ENCODE peak calls at places on chromosomes 13 and 19, in four cellular contexts. X, S, D and K are unnamed samples.

GRCh38 chr19:48720251-48720612 is 707 bp upstream of the MAMSTR start:
- DNase-seq in X (no peak), S (no peak), D (no peak), K (no peak)

GRCh38 chr19:46155237-46155636 is 7.2 kb downstream of the IGFL2 start:
- DNase-seq in X (no peak), S (no peak), D (no peak), K (no peak)

GRCh38 chr13:71866173-71867091 is 572 bp downstream of the DACH1 start:
- DNase-seq in X (peak; percentile 51), S (peak; percentile 38), D (peak; percentile 29), K (peak; percentile 76)

GRCh38 chr19:17302391-17303166 is 646 bp downstream of the ABHD8 start:
- DNase-seq in X (no peak), S (no peak), D (peak; percentile 77), K (peak; percentile 68)

GRCh38 chr19:41530184-41530534 is 45.8 kb upstream of the CEACAM21 start:
- DNase-seq in X (no peak), S (no peak), D (no peak), K (no peak)

GRCh38 chr13:70814684-70815083 is 706.4 kb upstream of the KLHL1 start:
- DNase-seq in X (no peak), S (no peak), D (no peak), K (no peak)

GRCh38 chr13:113658836-113659235 is 838 bp upstream of the ATP4B start:
- DNase-seq in X (no peak), S (no peak), D (no peak), K (no peak)

GRCh38 chr13:46679369-46680180 is 117.4 kb downstream of the ESD start:
- DNase-seq in X (no peak), S (no peak), D (no peak), K (no peak)

GRCh38 chr19:8120636-8121480 is 28.5 kb downstream of the FBN3 start:
- DNase-seq in X (no peak), S (peak; percentile 85), D (peak; percentile 67), K (peak; percentile 86)

GRCh38 chr13:41563501-41564001 is 106.2 kb downstream of the RGCC start:
- DNase-seq in X (peak; percentile 82), S (no peak), D (no peak), K (no peak)

GRCh38 chr13:41505209-41505835 is 48.0 kb downstream of the RGCC start:
- DNase-seq in X (no peak), S (no peak), D (no peak), K (no peak)

GRCh38 chr13:48978942-48979601 is 3.4 kb downstream of the FNDC3A start:
- DNase-seq in X (no peak), S (no peak), D (peak; percentile 51), K (no peak)

GRCh38 chr13:33018886-33019285 is 2.7 kb downstream of the KL start:
- DNase-seq in X (no peak), S (no peak), D (no peak), K (no peak)

GRCh38 chr13:113453962-113454361 is 674 bp upstream of the ADPRHL1 start:
- DNase-seq in X (no peak), S (no peak), D (no peak), K (no peak)

GRCh38 chr13:45909724-45910123 is 58.2 kb upstream of the SIAH3 start:
- DNase-seq in X (no peak), S (no peak), D (no peak), K (no peak)

GRCh38 chr13:93963266-93964131 is 516.0 kb downstream of the DCT start:
- DNase-seq in X (no peak), S (no peak), D (peak; percentile 65), K (no peak)

DNA sequence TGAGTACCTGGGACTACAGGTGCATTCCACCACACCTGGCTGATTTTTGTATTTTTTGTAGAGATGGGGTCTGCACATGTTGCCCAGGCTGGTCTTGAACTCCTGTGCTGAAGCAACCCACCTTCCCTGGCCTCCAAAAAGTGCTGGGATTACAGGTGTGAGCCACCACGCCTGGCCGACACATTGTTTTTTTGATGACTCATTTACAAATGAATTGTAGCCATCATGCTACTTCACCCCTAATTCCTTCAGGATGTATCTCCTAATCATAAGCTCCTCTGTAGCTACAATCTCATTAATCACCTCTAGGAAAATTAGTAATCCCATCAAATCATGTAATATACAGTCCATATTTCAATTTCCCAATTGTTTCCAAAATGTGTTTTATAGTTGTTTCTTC is 17.9 kb downstream of the RELB start:
- DNase-seq in X (no peak), S (no peak), D (no peak), K (no peak)
- H3K9ac ChIP-seq in X (no peak overlapping the region), S (no peak overlapping the region), D (no peak overlapping the region), K (no peak overlapping the region)

DNA sequence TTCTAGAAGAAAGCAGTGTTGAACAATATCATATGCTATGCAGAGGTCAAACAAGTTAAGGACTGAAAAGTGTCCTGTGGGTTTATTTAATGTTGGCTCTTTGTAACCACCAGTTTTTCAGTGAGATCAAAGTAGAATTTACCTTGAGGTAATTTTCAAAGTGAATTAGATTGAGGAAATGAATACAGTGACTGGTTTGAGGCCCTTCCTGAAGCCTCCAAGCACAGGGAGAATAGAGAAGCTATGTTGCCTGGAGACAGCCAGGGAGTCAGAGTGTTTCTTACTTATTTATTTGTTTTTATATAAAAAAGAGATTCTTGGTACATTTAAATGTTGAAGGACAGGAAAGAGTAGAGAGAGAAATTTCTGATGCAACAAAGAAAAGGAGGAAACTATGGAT is 954.3 kb upstream of the SPRY2 start:
- DNase-seq in X (no peak), S (no peak), D (no peak), K (no peak)
- H3K9ac ChIP-seq in X (no peak overlapping the region), S (no peak overlapping the region), D (no peak overlapping the region), K (no peak overlapping the region)

DNA sequence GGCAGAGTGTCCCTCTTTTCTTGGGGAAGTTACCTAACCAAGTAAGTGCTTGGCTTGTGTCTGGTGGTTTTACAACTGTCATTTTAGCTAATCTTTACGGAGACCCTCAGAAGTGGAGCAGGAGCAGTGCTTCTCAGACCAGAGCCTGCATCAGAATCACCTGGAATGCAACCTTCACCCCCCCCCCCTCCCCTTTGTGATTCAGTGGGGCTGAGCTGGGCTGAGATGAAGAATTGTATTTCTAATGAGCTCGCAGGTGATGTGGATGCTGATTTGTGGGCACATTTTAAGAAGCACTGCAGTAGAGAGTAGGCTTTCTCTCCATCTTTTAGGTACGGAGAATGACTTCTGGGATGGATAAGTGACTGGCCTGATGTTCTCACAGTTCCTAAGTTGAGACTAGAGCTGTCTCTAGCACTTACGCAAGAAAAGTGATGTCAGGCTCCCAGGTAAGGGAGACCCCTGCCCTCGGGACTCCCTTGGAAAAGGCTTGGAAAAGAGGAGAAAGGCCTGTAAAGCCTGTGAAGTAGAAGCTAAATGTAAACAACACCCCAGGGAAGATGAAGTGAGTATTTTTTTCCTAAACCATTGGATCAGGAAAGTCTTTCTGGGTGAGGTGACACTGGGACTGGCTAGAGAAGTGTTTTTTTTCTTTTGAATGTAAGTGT is 23.3 kb upstream of the RNF113B start:
- DNase-seq in X (no peak), S (peak; percentile 82), D (peak; percentile 58), K (peak; percentile 85)
- H3K9ac ChIP-seq in X (no peak overlapping the region), S (peak overlapping the region; percentile 55), D (no peak overlapping the region), K (no peak overlapping the region)

GRCh38 chr13:29845440-29846056 is 4.9 kb downstream of the UBL3 start:
- DNase-seq in X (peak; percentile 44), S (no peak), D (no peak), K (no peak)
- H3K9ac ChIP-seq in X (no peak overlapping the region), S (no peak overlapping the region), D (no peak overlapping the region), K (peak overlapping the region; percentile 50)

DNA sequence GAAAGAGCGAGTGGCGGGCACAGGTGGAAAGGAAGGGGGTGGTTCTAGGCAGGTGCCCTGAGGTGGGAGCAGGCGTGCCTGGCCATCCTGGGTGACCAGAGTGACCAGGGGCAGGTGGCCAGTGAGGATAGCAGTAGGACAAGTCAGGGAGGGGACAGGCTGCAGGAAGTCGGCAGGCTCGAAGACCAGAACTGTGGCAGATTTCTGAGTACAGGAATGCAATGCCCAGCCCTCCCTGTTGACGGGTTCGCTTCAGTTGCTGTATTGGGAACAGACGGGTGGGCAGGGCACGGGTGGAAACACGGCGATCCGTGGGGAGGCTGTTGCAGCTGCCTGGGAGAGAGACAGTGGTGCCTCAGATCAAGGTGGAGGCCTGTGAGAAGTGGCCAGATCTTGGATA is 1.9 kb downstream of the ZNF628 start:
- DNase-seq in X (no peak), S (no peak), D (no peak), K (no peak)
- H3K9ac ChIP-seq in X (no peak overlapping the region), S (no peak overlapping the region), D (no peak overlapping the region), K (no peak overlapping the region)

GRCh38 chr13:111516712-111517640 is 196.5 kb downstream of the TEX29 start:
- DNase-seq in X (no peak), S (peak; percentile 45), D (no peak), K (peak; percentile 61)

GRCh38 chr13:111518161-111518791 is 197.8 kb downstream of the TEX29 start:
- DNase-seq in X (no peak), S (peak; percentile 57), D (peak; percentile 21), K (peak; percentile 66)

GRCh38 chr13:111515648-111516047 is 195.2 kb downstream of the TEX29 start:
- DNase-seq in X (no peak), S (peak; percentile 22), D (no peak), K (no peak)

GRCh38 chr13:111519041-111519440 is 198.6 kb downstream of the TEX29 start:
- DNase-seq in X (no peak), S (peak; percentile 25), D (no peak), K (no peak)

GRCh38 chr13:111517641-111518010 is 197.2 kb downstream of the TEX29 start:
- DNase-seq in X (no peak), S (no peak), D (peak; percentile 12), K (no peak)
- H3K9ac ChIP-seq in X (no peak overlapping the region), S (no peak overlapping the region), D (no peak overlapping the region), K (no peak overlapping the region)